ENCODE peak calls at places on chromosomes 5 and 9, in eight cellular contexts. One of them, this sample, is unnamed.

GRCh38 chr5:44842491-44843282 is 33.9 kb downstream of the MRPS30 start:
- DNase-seq in H7: no peak
- DNase-seq in HepG2: no peak
- DNase-seq in psoas muscle: no peak
- DNase-seq in KBM-7: no peak
- DNase-seq in nephron progenitor cell: no peak
- DNase-seq in stimulated activated CD4-positive, alpha-beta T cell treated with anti-CD3 and anti-CD28 coated beads, Interleukin-12 subunit alpha, Interleukin-12 subunit beta, amount 100 ng/mL, for 24 hours: no peak
- DNase-seq in foreskin fibroblast: no peak
- DNase-seq in this sample: no peak

GRCh38 chr5:66454186-66455078 is 141.8 kb upstream of the MAST4 start:
- DNase-seq in H7: no peak
- DNase-seq in HepG2: no peak
- DNase-seq in psoas muscle: no peak
- DNase-seq in KBM-7: no peak
- DNase-seq in nephron progenitor cell: no peak
- DNase-seq in stimulated activated CD4-positive, alpha-beta T cell treated with anti-CD3 and anti-CD28 coated beads, Interleukin-12 subunit alpha, Interleukin-12 subunit beta, amount 100 ng/mL, for 24 hours: no peak
- DNase-seq in foreskin fibroblast: no peak
- DNase-seq in this sample: no peak

GRCh38 chr5:160181965-160182622 is 47.2 kb upstream of the FABP6 start:
- DNase-seq in H7: no peak
- DNase-seq in HepG2: no peak
- DNase-seq in psoas muscle: no peak
- DNase-seq in KBM-7: no peak
- DNase-seq in nephron progenitor cell: no peak
- DNase-seq in stimulated activated CD4-positive, alpha-beta T cell treated with anti-CD3 and anti-CD28 coated beads, Interleukin-12 subunit alpha, Interleukin-12 subunit beta, amount 100 ng/mL, for 24 hours: no peak
- DNase-seq in foreskin fibroblast: no peak
- DNase-seq in this sample: no peak

GRCh38 chr9:79621916-79622575 is 50.3 kb downstream of the TLE4 start:
- DNase-seq in H7: peak; percentile 13
- DNase-seq in HepG2: no peak
- DNase-seq in psoas muscle: no peak
- DNase-seq in KBM-7: no peak
- DNase-seq in nephron progenitor cell: no peak
- DNase-seq in stimulated activated CD4-positive, alpha-beta T cell treated with anti-CD3 and anti-CD28 coated beads, Interleukin-12 subunit alpha, Interleukin-12 subunit beta, amount 100 ng/mL, for 24 hours: no peak
- DNase-seq in foreskin fibroblast: no peak
- DNase-seq in this sample: no peak

GRCh38 chr9:128007566-128008138 is 26.9 kb upstream of the EEIG1 start:
- DNase-seq in H7: no peak
- DNase-seq in HepG2: peak; percentile 45
- DNase-seq in psoas muscle: peak; percentile 26
- DNase-seq in KBM-7: peak; percentile 94
- DNase-seq in nephron progenitor cell: no peak
- DNase-seq in stimulated activated CD4-positive, alpha-beta T cell treated with anti-CD3 and anti-CD28 coated beads, Interleukin-12 subunit alpha, Interleukin-12 subunit beta, amount 100 ng/mL, for 24 hours: peak; percentile 70
- DNase-seq in foreskin fibroblast: peak; percentile 38
- DNase-seq in this sample: peak; percentile 78

GRCh38 chr5:91059409-91059808 is 323.7 kb downstream of the ARRDC3 start:
- DNase-seq in H7: no peak
- DNase-seq in HepG2: no peak
- DNase-seq in psoas muscle: no peak
- DNase-seq in KBM-7: no peak
- DNase-seq in nephron progenitor cell: no peak
- DNase-seq in stimulated activated CD4-positive, alpha-beta T cell treated with anti-CD3 and anti-CD28 coated beads, Interleukin-12 subunit alpha, Interleukin-12 subunit beta, amount 100 ng/mL, for 24 hours: no peak
- DNase-seq in foreskin fibroblast: no peak
- DNase-seq in this sample: no peak

GRCh38 chr9:20320921-20321320 is 301.4 kb downstream of the MLLT3 start:
- DNase-seq in H7: no peak
- DNase-seq in HepG2: no peak
- DNase-seq in psoas muscle: no peak
- DNase-seq in KBM-7: no peak
- DNase-seq in nephron progenitor cell: no peak
- DNase-seq in stimulated activated CD4-positive, alpha-beta T cell treated with anti-CD3 and anti-CD28 coated beads, Interleukin-12 subunit alpha, Interleukin-12 subunit beta, amount 100 ng/mL, for 24 hours: no peak
- DNase-seq in foreskin fibroblast: no peak
- DNase-seq in this sample: no peak

GRCh38 chr9:38060688-38061087 is 8.3 kb downstream of the SHB start:
- DNase-seq in H7: no peak
- DNase-seq in HepG2: no peak
- DNase-seq in psoas muscle: no peak
- DNase-seq in KBM-7: no peak
- DNase-seq in nephron progenitor cell: no peak
- DNase-seq in stimulated activated CD4-positive, alpha-beta T cell treated with anti-CD3 and anti-CD28 coated beads, Interleukin-12 subunit alpha, Interleukin-12 subunit beta, amount 100 ng/mL, for 24 hours: no peak
- DNase-seq in foreskin fibroblast: no peak
- DNase-seq in this sample: no peak

GRCh38 chr9:118059520-118060278 is 355.5 kb downstream of the TLR4 start:
- DNase-seq in H7: no peak
- DNase-seq in HepG2: peak; percentile 1
- DNase-seq in psoas muscle: no peak
- DNase-seq in KBM-7: peak; percentile 9
- DNase-seq in nephron progenitor cell: peak; percentile 74
- DNase-seq in stimulated activated CD4-positive, alpha-beta T cell treated with anti-CD3 and anti-CD28 coated beads, Interleukin-12 subunit alpha, Interleukin-12 subunit beta, amount 100 ng/mL, for 24 hours: no peak
- DNase-seq in foreskin fibroblast: no peak
- DNase-seq in this sample: no peak

GRCh38 chr9:3908731-3909130 is 382.9 kb upstream of the RFX3 start:
- DNase-seq in H7: no peak
- DNase-seq in HepG2: no peak
- DNase-seq in psoas muscle: no peak
- DNase-seq in KBM-7: no peak
- DNase-seq in nephron progenitor cell: no peak
- DNase-seq in stimulated activated CD4-positive, alpha-beta T cell treated with anti-CD3 and anti-CD28 coated beads, Interleukin-12 subunit alpha, Interleukin-12 subunit beta, amount 100 ng/mL, for 24 hours: no peak
- DNase-seq in foreskin fibroblast: no peak
- DNase-seq in this sample: no peak

GRCh38 chr9:94011134-94011533 is 56.0 kb upstream of the BARX1 start:
- DNase-seq in H7: no peak
- DNase-seq in HepG2: no peak
- DNase-seq in psoas muscle: no peak
- DNase-seq in KBM-7: no peak
- DNase-seq in nephron progenitor cell: no peak
- DNase-seq in stimulated activated CD4-positive, alpha-beta T cell treated with anti-CD3 and anti-CD28 coated beads, Interleukin-12 subunit alpha, Interleukin-12 subunit beta, amount 100 ng/mL, for 24 hours: no peak
- DNase-seq in foreskin fibroblast: peak; percentile 35
- DNase-seq in this sample: no peak

GRCh38 chr5:72032769-72033168 is 74.5 kb upstream of the MAP1B start:
- DNase-seq in H7: peak; percentile 37
- DNase-seq in HepG2: no peak
- DNase-seq in psoas muscle: no peak
- DNase-seq in KBM-7: no peak
- DNase-seq in nephron progenitor cell: no peak
- DNase-seq in stimulated activated CD4-positive, alpha-beta T cell treated with anti-CD3 and anti-CD28 coated beads, Interleukin-12 subunit alpha, Interleukin-12 subunit beta, amount 100 ng/mL, for 24 hours: no peak
- DNase-seq in foreskin fibroblast: no peak
- DNase-seq in this sample: no peak

GRCh38 chr5:434443-435146 is 8.4 kb upstream of the EXOC3 start:
- DNase-seq in H7: no peak
- DNase-seq in HepG2: no peak
- DNase-seq in psoas muscle: no peak
- DNase-seq in KBM-7: no peak
- DNase-seq in nephron progenitor cell: no peak
- DNase-seq in stimulated activated CD4-positive, alpha-beta T cell treated with anti-CD3 and anti-CD28 coated beads, Interleukin-12 subunit alpha, Interleukin-12 subunit beta, amount 100 ng/mL, for 24 hours: no peak
- DNase-seq in foreskin fibroblast: no peak
- DNase-seq in this sample: peak; percentile 53

GRCh38 chr5:13909271-13909670 is 35.2 kb downstream of the DNAH5 start:
- DNase-seq in H7: no peak
- DNase-seq in HepG2: no peak
- DNase-seq in psoas muscle: no peak
- DNase-seq in KBM-7: no peak
- DNase-seq in nephron progenitor cell: no peak
- DNase-seq in stimulated activated CD4-positive, alpha-beta T cell treated with anti-CD3 and anti-CD28 coated beads, Interleukin-12 subunit alpha, Interleukin-12 subunit beta, amount 100 ng/mL, for 24 hours: no peak
- DNase-seq in foreskin fibroblast: no peak
- DNase-seq in this sample: no peak

GRCh38 chr5:66891184-66891925 is 295.2 kb downstream of the MAST4 start:
- DNase-seq in H7: no peak
- DNase-seq in HepG2: no peak
- DNase-seq in psoas muscle: no peak
- DNase-seq in KBM-7: no peak
- DNase-seq in nephron progenitor cell: no peak
- DNase-seq in stimulated activated CD4-positive, alpha-beta T cell treated with anti-CD3 and anti-CD28 coated beads, Interleukin-12 subunit alpha, Interleukin-12 subunit beta, amount 100 ng/mL, for 24 hours: no peak
- DNase-seq in foreskin fibroblast: no peak
- DNase-seq in this sample: no peak

GRCh38 chr5:113574417-113574816 is 60.9 kb downstream of the YTHDC2 start:
- DNase-seq in H7: no peak
- DNase-seq in HepG2: no peak
- DNase-seq in psoas muscle: no peak
- DNase-seq in KBM-7: no peak
- DNase-seq in nephron progenitor cell: no peak
- DNase-seq in stimulated activated CD4-positive, alpha-beta T cell treated with anti-CD3 and anti-CD28 coated beads, Interleukin-12 subunit alpha, Interleukin-12 subunit beta, amount 100 ng/mL, for 24 hours: no peak
- DNase-seq in foreskin fibroblast: peak; percentile 64
- DNase-seq in this sample: no peak

GRCh38 chr5:34045996-34046395 is 3.0 kb upstream of the C1QTNF3 start:
- DNase-seq in H7: no peak
- DNase-seq in HepG2: peak; percentile 38
- DNase-seq in psoas muscle: no peak
- DNase-seq in KBM-7: no peak
- DNase-seq in nephron progenitor cell: no peak
- DNase-seq in stimulated activated CD4-positive, alpha-beta T cell treated with anti-CD3 and anti-CD28 coated beads, Interleukin-12 subunit alpha, Interleukin-12 subunit beta, amount 100 ng/mL, for 24 hours: no peak
- DNase-seq in foreskin fibroblast: peak; percentile 68
- DNase-seq in this sample: no peak

GRCh38 chr9:98202252-98202651 is 9.8 kb upstream of the CORO2A start:
- DNase-seq in H7: no peak
- DNase-seq in HepG2: no peak
- DNase-seq in psoas muscle: no peak
- DNase-seq in KBM-7: no peak
- DNase-seq in nephron progenitor cell: no peak
- DNase-seq in stimulated activated CD4-positive, alpha-beta T cell treated with anti-CD3 and anti-CD28 coated beads, Interleukin-12 subunit alpha, Interleukin-12 subunit beta, amount 100 ng/mL, for 24 hours: no peak
- DNase-seq in foreskin fibroblast: no peak
- DNase-seq in this sample: no peak

GRCh38 chr9:91424403-91425176 is 958 bp upstream of the NFIL3 start:
- DNase-seq in H7: peak; percentile 65
- DNase-seq in HepG2: peak; percentile 48
- DNase-seq in psoas muscle: peak; percentile 88
- DNase-seq in KBM-7: peak; percentile 65
- DNase-seq in nephron progenitor cell: peak; percentile 59
- DNase-seq in stimulated activated CD4-positive, alpha-beta T cell treated with anti-CD3 and anti-CD28 coated beads, Interleukin-12 subunit alpha, Interleukin-12 subunit beta, amount 100 ng/mL, for 24 hours: peak; percentile 45
- DNase-seq in foreskin fibroblast: peak; percentile 88
- DNase-seq in this sample: peak; percentile 97

GRCh38 chr9:13354733-13355132 is 75.2 kb upstream of the MPDZ start:
- DNase-seq in H7: no peak
- DNase-seq in HepG2: no peak
- DNase-seq in psoas muscle: no peak
- DNase-seq in KBM-7: no peak
- DNase-seq in nephron progenitor cell: no peak
- DNase-seq in stimulated activated CD4-positive, alpha-beta T cell treated with anti-CD3 and anti-CD28 coated beads, Interleukin-12 subunit alpha, Interleukin-12 subunit beta, amount 100 ng/mL, for 24 hours: no peak
- DNase-seq in foreskin fibroblast: peak; percentile 1
- DNase-seq in this sample: no peak

GRCh38 chr5:5422819-5423515 is 490 bp downstream of the ICE1 start:
- DNase-seq in H7: peak; percentile 31
- DNase-seq in HepG2: no peak
- DNase-seq in psoas muscle: no peak
- DNase-seq in KBM-7: peak; percentile 16
- DNase-seq in nephron progenitor cell: no peak
- DNase-seq in stimulated activated CD4-positive, alpha-beta T cell treated with anti-CD3 and anti-CD28 coated beads, Interleukin-12 subunit alpha, Interleukin-12 subunit beta, amount 100 ng/mL, for 24 hours: no peak
- DNase-seq in foreskin fibroblast: no peak
- DNase-seq in this sample: no peak

GRCh38 chr5:116573617-116574431 is 799 bp downstream of the SEMA6A start:
- DNase-seq in H7: peak; percentile 70
- DNase-seq in HepG2: no peak
- DNase-seq in psoas muscle: peak; percentile 25
- DNase-seq in KBM-7: no peak
- DNase-seq in nephron progenitor cell: peak; percentile 59
- DNase-seq in stimulated activated CD4-positive, alpha-beta T cell treated with anti-CD3 and anti-CD28 coated beads, Interleukin-12 subunit alpha, Interleukin-12 subunit beta, amount 100 ng/mL, for 24 hours: no peak
- DNase-seq in foreskin fibroblast: no peak
- DNase-seq in this sample: peak; percentile 21

GRCh38 chr9:124309665-124310064 is 51.9 kb downstream of the NEK6 start:
- DNase-seq in H7: peak; percentile 70
- DNase-seq in HepG2: peak; percentile 39
- DNase-seq in psoas muscle: peak; percentile 44
- DNase-seq in KBM-7: no peak
- DNase-seq in nephron progenitor cell: no peak
- DNase-seq in stimulated activated CD4-positive, alpha-beta T cell treated with anti-CD3 and anti-CD28 coated beads, Interleukin-12 subunit alpha, Interleukin-12 subunit beta, amount 100 ng/mL, for 24 hours: no peak
- DNase-seq in foreskin fibroblast: peak; percentile 97
- DNase-seq in this sample: peak; percentile 92

GRCh38 chr9:108262836-108263235 is 593.0 kb downstream of the ACTL7B start:
- DNase-seq in H7: no peak
- DNase-seq in HepG2: no peak
- DNase-seq in psoas muscle: no peak
- DNase-seq in KBM-7: no peak
- DNase-seq in nephron progenitor cell: no peak
- DNase-seq in stimulated activated CD4-positive, alpha-beta T cell treated with anti-CD3 and anti-CD28 coated beads, Interleukin-12 subunit alpha, Interleukin-12 subunit beta, amount 100 ng/mL, for 24 hours: no peak
- DNase-seq in foreskin fibroblast: no peak
- DNase-seq in this sample: no peak

This sample was measured in tibial artery.